ENCODE peak calls at places on chromosomes 6 and 20, in four cellular contexts. One of them, this sample, is unnamed.
A peak's percentile ranks its signal among the peaks of the same experiment; 100 is the strongest.

GRCh38 chr20:62405108-62405980 is 1.7 kb downstream of the CABLES2 start:
- DNase-seq in transverse colon: no peak
- DNase-seq in suprapubic skin: no peak
- DNase-seq in HL-60: peak; percentile 67
- DNase-seq in this sample: peak; percentile 76

GRCh38 chr6:149478631-149479314 is 6.0 kb downstream of the ZC3H12D start:
- DNase-seq in transverse colon: no peak
- DNase-seq in suprapubic skin: peak; percentile 43
- DNase-seq in HL-60: no peak
- DNase-seq in this sample: no peak

GRCh38 chr6:36285797-36286196 is 15.9 kb downstream of the PNPLA1 start:
- DNase-seq in transverse colon: no peak
- DNase-seq in suprapubic skin: no peak
- DNase-seq in HL-60: no peak
- DNase-seq in this sample: no peak

GRCh38 chr20:59583428-59584277 is 20.7 kb upstream of the PHACTR3 start:
- DNase-seq in transverse colon: peak; percentile 35
- DNase-seq in suprapubic skin: no peak
- DNase-seq in HL-60: no peak
- DNase-seq in this sample: no peak

GRCh38 chr6:43187821-43188220 is 5.8 kb downstream of the CUL9 start:
- DNase-seq in transverse colon: no peak
- DNase-seq in suprapubic skin: no peak
- DNase-seq in HL-60: no peak
- DNase-seq in this sample: no peak

GRCh38 chr6:46062312-46062711 is 46.7 kb upstream of the CLIC5 start:
- DNase-seq in transverse colon: peak; percentile 52
- DNase-seq in suprapubic skin: no peak
- DNase-seq in HL-60: no peak
- DNase-seq in this sample: no peak

GRCh38 chr6:158589371-158589770 is 29.5 kb downstream of the TMEM181 start:
- DNase-seq in transverse colon: no peak
- DNase-seq in suprapubic skin: no peak
- DNase-seq in HL-60: no peak
- DNase-seq in this sample: no peak

GRCh38 chr6:42363906-42364859 is 87.5 kb downstream of the TRERF1 start:
- DNase-seq in transverse colon: no peak
- DNase-seq in suprapubic skin: no peak
- DNase-seq in HL-60: peak; percentile 70
- DNase-seq in this sample: no peak

GRCh38 chr20:23820493-23820892 is 6.0 kb downstream of the CST2 start:
- DNase-seq in transverse colon: no peak
- DNase-seq in suprapubic skin: no peak
- DNase-seq in HL-60: no peak
- DNase-seq in this sample: no peak

GRCh38 chr6:28985396-28986164 is 19.5 kb downstream of the ZNF311 start:
- DNase-seq in transverse colon: peak; percentile 86
- DNase-seq in suprapubic skin: peak; percentile 92
- DNase-seq in HL-60: no peak
- DNase-seq in this sample: peak; percentile 99

GRCh38 chr6:137711929-137712328 is 155.1 kb upstream of the TNFAIP3 start:
- DNase-seq in transverse colon: no peak
- DNase-seq in suprapubic skin: no peak
- DNase-seq in HL-60: no peak
- DNase-seq in this sample: no peak

GRCh38 chr6:31945507-31946369 is at the start of gene CFB:
- DNase-seq in transverse colon: peak; percentile 87
- DNase-seq in suprapubic skin: peak; percentile 89
- DNase-seq in HL-60: no peak
- DNase-seq in this sample: peak; percentile 46

GRCh38 chr6:35294308-35294945 is 3.2 kb upstream of the DEF6 start:
- DNase-seq in transverse colon: peak; percentile 45
- DNase-seq in suprapubic skin: no peak
- DNase-seq in HL-60: peak; percentile 42
- DNase-seq in this sample: peak; percentile 83

GRCh38 chr20:24033560-24033959 is 45.0 kb upstream of the GGTLC1 start:
- DNase-seq in transverse colon: no peak
- DNase-seq in suprapubic skin: no peak
- DNase-seq in HL-60: no peak
- DNase-seq in this sample: no peak

GRCh38 chr20:14634666-14635065 is 297.3 kb upstream of the FLRT3 start:
- DNase-seq in transverse colon: no peak
- DNase-seq in suprapubic skin: no peak
- DNase-seq in HL-60: no peak
- DNase-seq in this sample: no peak

GRCh38 chr6:145587342-145587741 is 148.0 kb downstream of the EPM2A start:
- DNase-seq in transverse colon: no peak
- DNase-seq in suprapubic skin: no peak
- DNase-seq in HL-60: no peak
- DNase-seq in this sample: no peak

GRCh38 chr6:71238351-71238750 is 50.3 kb upstream of the OGFRL1 start:
- DNase-seq in transverse colon: no peak
- DNase-seq in suprapubic skin: no peak
- DNase-seq in HL-60: no peak
- DNase-seq in this sample: no peak

GRCh38 chr20:43983359-43983758 is 68.7 kb downstream of the TOX2 start:
- DNase-seq in transverse colon: peak; percentile 80
- DNase-seq in suprapubic skin: peak; percentile 31
- DNase-seq in HL-60: no peak
- DNase-seq in this sample: peak; percentile 62

DNA sequence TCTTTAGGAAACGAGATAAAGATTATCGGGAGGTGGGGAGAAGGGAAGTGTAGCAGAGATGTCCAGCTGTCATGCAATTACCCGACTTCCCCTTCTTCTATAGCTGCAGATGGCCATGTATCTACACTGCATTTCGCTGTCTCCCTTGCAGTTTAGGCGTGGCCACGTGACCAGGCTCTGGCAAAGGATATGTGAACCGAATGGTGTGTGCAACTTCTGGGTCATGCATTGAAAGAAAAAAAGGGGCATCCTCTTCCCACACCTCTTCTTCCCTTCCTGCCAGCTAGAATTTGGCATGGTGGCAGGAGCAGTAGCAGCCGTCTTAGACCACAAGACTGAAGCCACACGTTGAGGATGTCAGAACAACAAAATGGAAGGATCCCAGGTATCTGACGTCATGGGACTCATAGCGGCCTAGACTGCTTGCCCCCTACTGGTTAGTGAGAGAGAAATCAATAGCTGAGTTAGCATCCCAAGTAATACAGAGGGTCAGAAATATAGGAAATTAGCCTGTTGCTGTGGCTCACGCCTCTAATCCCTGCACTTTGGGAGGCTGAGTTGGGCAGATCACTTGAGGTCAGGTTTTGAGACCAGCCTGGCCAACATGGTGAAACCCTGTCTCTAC is 32.8 kb downstream of the TCF15 start:
- DNase-seq in transverse colon: no peak
- DNase-seq in suprapubic skin: peak; percentile 26
- DNase-seq in HL-60: peak; percentile 67
- DNase-seq in this sample: peak; percentile 88
- TF ChIP-seq POLR2AphosphoS5 in transverse colon: no peak
- TF ChIP-seq POLR2AphosphoS5 in suprapubic skin: no peak
- TF ChIP-seq POLR2AphosphoS5 in HL-60: no peak
- TF ChIP-seq POLR2AphosphoS5 in this sample: no peak

GRCh38 chr20:7505152-7505834 is 435.0 kb downstream of the HAO1 start:
- DNase-seq in transverse colon: no peak
- DNase-seq in suprapubic skin: no peak
- DNase-seq in HL-60: no peak
- DNase-seq in this sample: peak; percentile 33
- TF ChIP-seq CTCF in transverse colon: no peak
- TF ChIP-seq CTCF in suprapubic skin: no peak
- TF ChIP-seq CTCF in HL-60: no peak
- TF ChIP-seq CTCF in this sample: no peak

GRCh38 chr20:53087034-53087777 is 115.0 kb downstream of the TSHZ2 start:
- DNase-seq in transverse colon: no peak
- DNase-seq in suprapubic skin: no peak
- DNase-seq in HL-60: no peak
- DNase-seq in this sample: no peak
- TF ChIP-seq POLR2AphosphoS5 in transverse colon: no peak
- TF ChIP-seq POLR2AphosphoS5 in suprapubic skin: no peak
- TF ChIP-seq POLR2AphosphoS5 in HL-60: no peak
- TF ChIP-seq POLR2AphosphoS5 in this sample: no peak

GRCh38 chr20:45456632-45457031 is 12.9 kb upstream of the WFDC2 start:
- DNase-seq in transverse colon: peak; percentile 71
- DNase-seq in suprapubic skin: no peak
- DNase-seq in HL-60: peak; percentile 45
- DNase-seq in this sample: peak; percentile 82
- TF ChIP-seq CTCF in transverse colon: peak; percentile 48
- TF ChIP-seq CTCF in suprapubic skin: peak; percentile 28
- TF ChIP-seq CTCF in HL-60: peak; percentile 30
- TF ChIP-seq CTCF in this sample: peak; percentile 72

GRCh38 chr20:47568837-47569410 is 67.2 kb downstream of the NCOA3 start:
- DNase-seq in transverse colon: no peak
- DNase-seq in suprapubic skin: no peak
- DNase-seq in HL-60: no peak
- DNase-seq in this sample: no peak

GRCh38 chr20:47566269-47566668 is 64.6 kb downstream of the NCOA3 start:
- DNase-seq in transverse colon: no peak
- DNase-seq in suprapubic skin: no peak
- DNase-seq in HL-60: no peak
- DNase-seq in this sample: no peak

GRCh38 chr20:47571426-47571825 is 69.7 kb downstream of the NCOA3 start:
- DNase-seq in transverse colon: no peak
- DNase-seq in suprapubic skin: no peak
- DNase-seq in HL-60: no peak
- DNase-seq in this sample: no peak

GRCh38 chr20:47572105-47572729 is 70.5 kb downstream of the NCOA3 start:
- DNase-seq in transverse colon: no peak
- DNase-seq in suprapubic skin: no peak
- DNase-seq in HL-60: no peak
- DNase-seq in this sample: no peak

DNA sequence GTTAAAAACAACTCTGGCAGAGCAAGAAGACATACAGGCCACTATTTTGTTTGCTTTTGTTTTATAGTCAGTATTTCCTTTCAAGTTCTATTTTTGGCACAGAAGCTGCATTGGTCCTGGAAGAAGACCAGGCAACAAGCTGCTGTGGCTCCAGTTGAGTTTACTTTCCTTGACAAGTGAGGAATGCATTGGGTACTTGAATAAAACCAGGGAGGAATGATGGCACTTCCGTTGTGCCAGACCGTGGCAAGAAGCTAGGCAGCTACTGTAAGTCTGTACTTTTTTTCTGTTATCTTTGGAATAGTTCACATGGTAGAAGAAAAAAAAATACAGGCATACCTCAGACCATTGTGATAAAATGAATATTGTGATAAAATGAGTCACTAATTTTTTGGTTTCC is 66.3 kb downstream of the NCOA3 start:
- DNase-seq in transverse colon: peak; percentile 26
- DNase-seq in suprapubic skin: no peak
- DNase-seq in HL-60: no peak
- DNase-seq in this sample: no peak
- TF ChIP-seq POLR2AphosphoS5 in transverse colon: peak; percentile 84
- TF ChIP-seq POLR2AphosphoS5 in suprapubic skin: no peak
- TF ChIP-seq POLR2AphosphoS5 in HL-60: no peak
- TF ChIP-seq POLR2AphosphoS5 in this sample: no peak

GRCh38 chr6:106273087-106273486 is 52.5 kb downstream of the ATG5 start:
- DNase-seq in transverse colon: no peak
- DNase-seq in suprapubic skin: no peak
- DNase-seq in HL-60: no peak
- DNase-seq in this sample: no peak

GRCh38 chr6:106281088-106281487 is 44.5 kb downstream of the ATG5 start:
- DNase-seq in transverse colon: no peak
- DNase-seq in suprapubic skin: no peak
- DNase-seq in HL-60: no peak
- DNase-seq in this sample: no peak

GRCh38 chr6:106279179-106279578 is 46.4 kb downstream of the ATG5 start:
- DNase-seq in transverse colon: no peak
- DNase-seq in suprapubic skin: no peak
- DNase-seq in HL-60: no peak
- DNase-seq in this sample: no peak

GRCh38 chr6:106272289-106272688 is 53.3 kb downstream of the ATG5 start:
- DNase-seq in transverse colon: no peak
- DNase-seq in suprapubic skin: no peak
- DNase-seq in HL-60: no peak
- DNase-seq in this sample: no peak

GRCh38 chr6:106275692-106276091 is 49.9 kb downstream of the ATG5 start:
- DNase-seq in transverse colon: no peak
- DNase-seq in suprapubic skin: no peak
- DNase-seq in HL-60: no peak
- DNase-seq in this sample: peak; percentile 5
- TF ChIP-seq CTCF in transverse colon: no peak
- TF ChIP-seq CTCF in suprapubic skin: no peak
- TF ChIP-seq CTCF in HL-60: no peak
- TF ChIP-seq CTCF in this sample: no peak

GRCh38 chr6:151014404-151015150 is 149.1 kb downstream of the MTHFD1L start:
- DNase-seq in transverse colon: peak; percentile 78
- DNase-seq in suprapubic skin: peak; percentile 86
- DNase-seq in HL-60: peak; percentile 48
- DNase-seq in this sample: peak; percentile 84
- TF ChIP-seq POLR2AphosphoS5 in transverse colon: no peak
- TF ChIP-seq POLR2AphosphoS5 in suprapubic skin: no peak
- TF ChIP-seq POLR2AphosphoS5 in HL-60: no peak
- TF ChIP-seq POLR2AphosphoS5 in this sample: no peak

GRCh38 chr20:64160118-64160517 is 4.1 kb upstream of the MYT1 start:
- DNase-seq in transverse colon: no peak
- DNase-seq in suprapubic skin: no peak
- DNase-seq in HL-60: no peak
- DNase-seq in this sample: no peak

GRCh38 chr20:64159286-64159680 is 5.0 kb upstream of the MYT1 start:
- DNase-seq in transverse colon: no peak
- DNase-seq in suprapubic skin: no peak
- DNase-seq in HL-60: no peak
- DNase-seq in this sample: no peak

GRCh38 chr20:64160536-64161495 is 3.4 kb upstream of the MYT1 start:
- DNase-seq in transverse colon: no peak
- DNase-seq in suprapubic skin: no peak
- DNase-seq in HL-60: no peak
- DNase-seq in this sample: no peak

GRCh38 chr20:64158346-64159285 is 5.6 kb upstream of the MYT1 start:
- DNase-seq in transverse colon: no peak
- DNase-seq in suprapubic skin: no peak
- DNase-seq in HL-60: no peak
- DNase-seq in this sample: no peak

DNA sequence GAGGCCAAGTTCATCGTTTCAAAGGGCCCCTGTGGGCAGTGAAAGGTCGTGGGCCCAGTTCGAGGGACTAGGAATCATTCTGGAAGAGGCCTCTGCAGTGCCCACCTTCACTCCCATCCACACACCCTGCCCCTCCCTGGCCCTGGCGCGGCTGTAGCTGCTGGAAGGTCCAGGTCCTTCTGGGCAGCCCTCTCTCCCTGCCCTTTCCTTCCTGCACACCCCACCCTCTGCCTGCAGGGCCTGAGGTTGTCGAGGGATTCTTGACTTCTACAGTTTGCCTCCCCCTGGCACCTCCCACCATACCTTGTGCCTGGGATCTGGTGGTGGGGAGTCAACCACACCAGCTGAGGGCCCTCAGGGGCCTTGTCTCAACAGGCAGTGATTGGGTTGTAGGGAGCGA is 4.5 kb upstream of the MYT1 start:
- DNase-seq in transverse colon: no peak
- DNase-seq in suprapubic skin: no peak
- DNase-seq in HL-60: no peak
- DNase-seq in this sample: no peak
- TF ChIP-seq CTCF in transverse colon: no peak
- TF ChIP-seq CTCF in suprapubic skin: no peak
- TF ChIP-seq CTCF in HL-60: no peak
- TF ChIP-seq CTCF in this sample: no peak